ENCODE peak calls at places on chromosome 11, in four cellular contexts. One of them, this sample, is unnamed.

GRCh38 chr11:17073370-17074027 is 4.0 kb downstream of the RPS13 start:
- DNase-seq in DMS153: no peak
- DNase-seq in brain pericyte: no peak
- DNase-seq in H54: no peak
- DNase-seq in this sample: no peak

GRCh38 chr11:27945323-27945722 is 162.6 kb downstream of the KIF18A start:
- DNase-seq in H54: no peak
- DNase-seq in brain pericyte: no peak
- DNase-seq in DMS153: no peak
- DNase-seq in this sample: no peak

GRCh38 chr11:100403817-100404216 is 283.3 kb upstream of the ARHGAP42 start:
- DNase-seq in DMS153: no peak
- DNase-seq in H54: no peak
- DNase-seq in brain pericyte: no peak
- DNase-seq in this sample: peak

GRCh38 chr11:59875856-59876519 is 2.6 kb upstream of the OOSP3 start:
- DNase-seq in brain pericyte: no peak
- DNase-seq in H54: no peak
- DNase-seq in DMS153: no peak
- DNase-seq in this sample: no peak

GRCh38 chr11:122128146-122128545 is 12.1 kb upstream of the BLID start:
- DNase-seq in brain pericyte: no peak
- DNase-seq in H54: no peak
- DNase-seq in DMS153: no peak
- DNase-seq in this sample: no peak

GRCh38 chr11:134663506-134664313 is 251.7 kb upstream of the B3GAT1 start:
- DNase-seq in DMS153: no peak
- DNase-seq in brain pericyte: no peak
- DNase-seq in H54: no peak
- DNase-seq in this sample: no peak

GRCh38 chr11:130122141-130122575 is 37.4 kb upstream of the ST14 start:
- DNase-seq in H54: no peak
- DNase-seq in brain pericyte: no peak
- DNase-seq in DMS153: no peak
- DNase-seq in this sample: no peak

GRCh38 chr11:121671276-121672168 is 218.8 kb upstream of the SORL1-AS1 start:
- DNase-seq in brain pericyte: no peak
- DNase-seq in H54: no peak
- DNase-seq in DMS153: peak
- DNase-seq in this sample: no peak

GRCh38 chr11:1925373-1926155 is 6.1 kb downstream of the TNNT3 start:
- DNase-seq in brain pericyte: no peak
- DNase-seq in DMS153: no peak
- DNase-seq in H54: no peak
- DNase-seq in this sample: no peak

GRCh38 chr11:43573233-43573632 is 107.3 kb upstream of the HSD17B12 start:
- DNase-seq in H54: no peak
- DNase-seq in brain pericyte: no peak
- DNase-seq in DMS153: no peak
- DNase-seq in this sample: no peak

GRCh38 chr11:69902337-69902736 is 83.1 kb upstream of the FGF3 start:
- DNase-seq in H54: no peak
- DNase-seq in brain pericyte: no peak
- DNase-seq in DMS153: no peak
- DNase-seq in this sample: no peak

GRCh38 chr11:69294621-69295078 is 695 bp downstream of the MYEOV start:
- DNase-seq in H54: no peak
- DNase-seq in DMS153: no peak
- DNase-seq in brain pericyte: no peak
- DNase-seq in this sample: no peak

GRCh38 chr11:111819161-111820058 is 52.0 kb downstream of the ALG9 start:
- DNase-seq in DMS153: no peak
- DNase-seq in H54: no peak
- DNase-seq in brain pericyte: peak
- DNase-seq in this sample: no peak

GRCh38 chr11:94623120-94623735 is 56.1 kb downstream of the PIWIL4 start:
- DNase-seq in H54: peak
- DNase-seq in DMS153: peak
- DNase-seq in brain pericyte: peak
- DNase-seq in this sample: peak

GRCh38 chr11:15565846-15566245 is 451.1 kb downstream of the INSC start:
- DNase-seq in DMS153: peak
- DNase-seq in brain pericyte: no peak
- DNase-seq in H54: no peak
- DNase-seq in this sample: no peak

GRCh38 chr11:35781342-35782171 is 119.0 kb downstream of the TRIM44 start:
- DNase-seq in brain pericyte: no peak
- DNase-seq in DMS153: no peak
- DNase-seq in H54: no peak
- DNase-seq in this sample: no peak

GRCh38 chr11:74397531-74398243 is 546 bp downstream of the PGM2L1 start:
- DNase-seq in H54: peak
- DNase-seq in brain pericyte: no peak
- DNase-seq in DMS153: peak
- DNase-seq in this sample: peak

GRCh38 chr11:12028303-12028702 is 19.9 kb upstream of the DKK3 start:
- DNase-seq in brain pericyte: no peak
- DNase-seq in DMS153: no peak
- DNase-seq in H54: no peak
- DNase-seq in this sample: no peak

GRCh38 chr11:114059278-114059983 is at the start of gene ZBTB16:
- DNase-seq in H54: no peak
- DNase-seq in DMS153: peak
- DNase-seq in brain pericyte: peak
- DNase-seq in this sample: no peak

GRCh38 chr11:63574856-63575602 is 11.8 kb upstream of the PLAAT2 start:
- DNase-seq in H54: no peak
- DNase-seq in brain pericyte: no peak
- DNase-seq in DMS153: no peak
- DNase-seq in this sample: no peak

GRCh38 chr11:120985718-120986569 is 38.0 kb upstream of the TBCEL start:
- DNase-seq in H54: no peak
- DNase-seq in DMS153: peak
- DNase-seq in brain pericyte: no peak
- DNase-seq in this sample: peak

GRCh38 chr11:45209904-45210699 is 63.7 kb downstream of the PRDM11 start:
- DNase-seq in brain pericyte: peak
- DNase-seq in DMS153: peak
- DNase-seq in H54: no peak
- DNase-seq in this sample: no peak

GRCh38 chr11:65432133-65432650 is 9.6 kb downstream of the NEAT1 start:
- DNase-seq in DMS153: no peak
- DNase-seq in brain pericyte: no peak
- DNase-seq in H54: no peak
- DNase-seq in this sample: no peak

This sample was measured in HTR-8/SVneo.